ENCODE peak calls at places on chromosomes 3 and 15, in six cellular contexts. E, F, W, Z, H and C are unnamed samples.

GRCh38 chr3:177977381-177978158 is 558.7 kb upstream of the KCNMB2 start:
- DNase-seq in E (no peak), F (no peak), W (peak), Z (no peak), H (no peak), C (no peak)

GRCh38 chr15:86865920-86866319 is 786.2 kb downstream of the AGBL1 start:
- DNase-seq in E (no peak), F (no peak), W (no peak), Z (no peak), H (no peak), C (no peak)

GRCh38 chr15:90914240-90915080 is 11.4 kb downstream of the MAN2A2 start:
- DNase-seq in E (no peak), F (no peak), W (no peak), Z (no peak), H (no peak), C (no peak)

GRCh38 chr15:58467121-58467721 is 35.4 kb downstream of the LIPC start:
- DNase-seq in E (no peak), F (no peak), W (no peak), Z (no peak), H (no peak), C (no peak)

GRCh38 chr15:40340038-40340739 is 550 bp downstream of the CCDC9B start:
- DNase-seq in E (peak), F (peak), W (no peak), Z (peak), H (no peak), C (no peak)

GRCh38 chr3:107272471-107272870 is 104.8 kb upstream of the CCDC54 start:
- DNase-seq in E (no peak), F (no peak), W (no peak), Z (no peak), H (no peak), C (no peak)

GRCh38 chr3:27888562-27888961 is 166.4 kb upstream of the EOMES start:
- DNase-seq in E (no peak), F (no peak), W (no peak), Z (no peak), H (no peak), C (no peak)

GRCh38 chr3:116444099-116444700 is 1.1 kb downstream of the LSAMP start:
- DNase-seq in E (no peak), F (no peak), W (no peak), Z (no peak), H (no peak), C (no peak)

GRCh38 chr15:86055688-86056087 is 24.0 kb upstream of the AGBL1 start:
- DNase-seq in E (no peak), F (no peak), W (no peak), Z (no peak), H (no peak), C (no peak)

GRCh38 chr15:55555089-55555488 is 33.1 kb downstream of the PYGO1 start:
- DNase-seq in E (no peak), F (no peak), W (no peak), Z (no peak), H (no peak), C (no peak)

GRCh38 chr15:73922186-73923151 is 3.8 kb upstream of the LOXL1 start:
- DNase-seq in E (peak), F (peak), W (no peak), Z (no peak), H (no peak), C (no peak)

GRCh38 chr3:57803647-57804081 is 47.6 kb downstream of the SLMAP start:
- DNase-seq in E (no peak), F (no peak), W (peak), Z (peak), H (no peak), C (no peak)

GRCh38 chr3:193879099-193879863 is 256.7 kb upstream of the HES1 start:
- DNase-seq in E (no peak), F (no peak), W (no peak), Z (no peak), H (no peak), C (no peak)

GRCh38 chr3:11452988-11453847 is 181.0 kb downstream of the ATG7 start:
- DNase-seq in E (no peak), F (no peak), W (peak), Z (no peak), H (no peak), C (no peak)